ENCODE peak calls at places on chromosome 21, in nine cellular contexts. M is NCI-H2029; B is SJSA1; Z is CD8-positive, alpha-beta memory T cell; U is EL; S is stimulated activated CD4-positive, alpha-beta T cell treated with anti-CD3 and anti-CD28 coated beads, TNF-alpha, amount 100 ng/mL, for 24 hours; V is adipocyte; R is NB4; D is NCI-H69. A is an unnamed sample.

GRCh38 chr21:44013380-44014088 is 1.4 kb downstream of the TRAPPC10 start:
- DNase-seq in Z (peak), R (peak), U (peak), M (no peak), V (peak), S (peak), D (peak), B (no peak), A (no peak)

GRCh38 chr21:43929217-43929971 is 64.4 kb downstream of the AGPAT3 start:
- DNase-seq in M (no peak), R (no peak), U (no peak), Z (no peak), S (no peak), B (no peak), V (no peak), D (no peak), A (no peak)

GRCh38 chr21:43277481-43278351 is 108.9 kb downstream of the CRYAA start:
- DNase-seq in V (no peak), D (no peak), Z (no peak), U (no peak), R (no peak), M (no peak), S (no peak), B (no peak), A (no peak)

GRCh38 chr21:45074048-45074817 is at the start of gene ADARB1:
- DNase-seq in Z (peak), V (peak), U (peak), R (peak), S (peak), D (peak), B (peak), M (no peak), A (peak)

GRCh38 chr21:33931799-33932390 is 16.3 kb upstream of the ATP5PO start:
- DNase-seq in D (no peak), M (no peak), S (no peak), R (peak), U (peak), B (no peak), Z (no peak), V (peak), A (peak)

GRCh38 chr21:42851812-42852665 is 27.3 kb downstream of the WDR4 start:
- DNase-seq in U (no peak), B (peak), D (no peak), S (no peak), R (no peak), Z (no peak), V (no peak), M (no peak), A (no peak)

GRCh38 chr21:29164330-29164942 is 34.0 kb downstream of the MAP3K7CL start:
- DNase-seq in S (no peak), Z (no peak), B (no peak), U (peak), R (peak), D (peak), M (no peak), V (peak), A (peak)

GRCh38 chr21:34183331-34183928 is 110.1 kb downstream of the MRPS6 start:
- DNase-seq in S (no peak), U (no peak), B (no peak), M (no peak), D (no peak), R (no peak), Z (no peak), V (no peak), A (no peak)

GRCh38 chr21:23725576-23725975 is 1881.7 kb downstream of the MRPL39 start:
- DNase-seq in U (no peak), B (no peak), R (peak), S (no peak), V (no peak), Z (no peak), M (no peak), D (peak), A (no peak)

GRCh38 chr21:42621828-42622199 is 31.6 kb upstream of the PDE9A start:
- DNase-seq in D (peak), M (no peak), U (no peak), S (no peak), V (no peak), Z (no peak), B (no peak), R (no peak), A (peak)

GRCh38 chr21:44582980-44583799 is 2.8 kb upstream of the KRTAP10-5 start:
- DNase-seq in U (no peak), M (no peak), B (no peak), S (no peak), R (no peak), D (peak), Z (no peak), V (no peak), A (no peak)

GRCh38 chr21:34008618-34009017 is 64.8 kb upstream of the MRPS6 start:
- DNase-seq in R (no peak), U (no peak), V (no peak), B (no peak), D (no peak), Z (no peak), S (no peak), M (no peak), A (peak)

GRCh38 chr21:37341254-37341960 is 25.2 kb upstream of the DYRK1A start:
- DNase-seq in B (no peak), U (peak), Z (no peak), S (no peak), M (no peak), R (no peak), V (peak), D (peak), A (peak)

GRCh38 chr21:34732388-34732821 is 63.6 kb downstream of the CLIC6 start:
- DNase-seq in D (no peak), U (peak), S (no peak), R (no peak), Z (no peak), V (no peak), B (no peak), M (no peak), A (no peak)

GRCh38 chr21:30831194-30831765 is 1.7 kb upstream of the KRTAP7-1 start:
- DNase-seq in Z (peak), R (peak), M (peak), B (no peak), D (peak), V (no peak), U (peak), S (no peak), A (peak)

GRCh38 chr21:15062566-15062965 is 2.2 kb downstream of the NRIP1 start:
- DNase-seq in V (peak), B (no peak), Z (no peak), U (no peak), S (no peak), M (no peak), R (no peak), D (peak), A (no peak)

GRCh38 chr21:37496972-37497371 is 130.4 kb downstream of the DYRK1A start:
- DNase-seq in M (no peak), D (peak), V (peak), S (no peak), U (no peak), Z (no peak), B (no peak), R (no peak), A (no peak)

GRCh38 chr21:36966066-36966845 is at the start of gene HLCS:
- DNase-seq in D (peak), B (peak), S (peak), V (peak), Z (peak), U (peak), M (peak), R (peak), A (peak)

GRCh38 chr21:42739061-42739931 is 85.9 kb downstream of the PDE9A start:
- DNase-seq in R (no peak), U (no peak), Z (no peak), B (no peak), D (no peak), S (no peak), M (no peak), V (peak), A (no peak)

GRCh38 chr21:15521644-15522001 is 208.2 kb upstream of the USP25 start:
- DNase-seq in B (no peak), D (no peak), M (no peak), R (no peak), Z (no peak), U (no peak), S (no peak), V (no peak), A (no peak)

GRCh38 chr21:19523731-19524130 is 1120.1 kb upstream of the TMPRSS15 start:
- DNase-seq in R (peak), V (no peak), U (no peak), B (no peak), S (no peak), D (peak), M (no peak), Z (no peak), A (peak)

GRCh38 chr21:36004441-36004840 is 55.9 kb downstream of the SETD4 start:
- DNase-seq in U (no peak), V (no peak), Z (no peak), S (no peak), D (no peak), B (no peak), M (no peak), R (no peak), A (no peak)

GRCh38 chr21:38796426-38796825 is 9.3 kb upstream of the ETS2 start:
- DNase-seq in D (no peak), M (no peak), B (peak), Z (no peak), R (peak), S (no peak), U (peak), V (no peak), A (peak)

GRCh38 chr21:44874497-44875331 is 1.2 kb upstream of the PTTG1IP start:
- DNase-seq in M (peak), D (peak), V (no peak), B (peak), Z (peak), U (peak), R (peak), S (no peak), A (no peak)

GRCh38 chr21:22125581-22125980 is 1127.4 kb downstream of the NCAM2 start:
- DNase-seq in S (no peak), R (no peak), B (no peak), V (no peak), Z (no peak), M (no peak), U (no peak), D (peak), A (no peak)

A was measured in Daoy.